ENCODE peak calls at places on chromosomes 1 and 21, in nine cellular contexts. L, J, T, C, O, M, A, W and K are unnamed samples.

GRCh38 chr1:247111259-247111635 is 7.1 kb upstream of the ZNF669 start:
- DNase-seq in L (peak), J (no peak), T (peak), C (no peak), O (no peak), M (no peak), A (no peak), W (no peak), K (no peak)

GRCh38 chr1:175192630-175193338 is at the start of gene KIAA0040:
- DNase-seq in L (peak), J (no peak), T (peak), C (peak), O (peak), M (peak), A (peak), W (peak), K (peak)

GRCh38 chr21:42080788-42081083 is 9.6 kb downstream of the UMODL1 start:
- DNase-seq in L (no peak), J (peak), T (no peak), C (no peak), O (no peak), M (peak), A (peak), W (no peak), K (no peak)

GRCh38 chr1:92754000-92754787 is 30.7 kb downstream of the EVI5 start:
- DNase-seq in L (no peak), J (peak), T (no peak), C (no peak), O (peak), M (peak), A (peak), W (no peak), K (no peak)

GRCh38 chr1:94335950-94336349 is 82.2 kb upstream of the ABCD3 start:
- DNase-seq in L (peak), J (peak), T (peak), C (peak), O (peak), M (peak), A (peak), W (peak), K (peak)

GRCh38 chr1:21707891-21708290 is 38.7 kb upstream of the RAP1GAP start:
- DNase-seq in L (no peak), J (no peak), T (no peak), C (no peak), O (no peak), M (no peak), A (no peak), W (no peak), K (no peak)

GRCh38 chr1:61524206-61524605 is 200.7 kb downstream of the TM2D1 start:
- DNase-seq in L (no peak), J (no peak), T (no peak), C (no peak), O (no peak), M (no peak), A (no peak), W (no peak), K (no peak)

GRCh38 chr1:210293191-210293607 is 35.5 kb upstream of the HHAT start:
- DNase-seq in L (no peak), J (peak), T (no peak), C (no peak), O (no peak), M (peak), A (peak), W (no peak), K (peak)

GRCh38 chr1:177568702-177569101 is 397.9 kb downstream of the BRINP2 start:
- DNase-seq in L (no peak), J (no peak), T (peak), C (no peak), O (no peak), M (no peak), A (no peak), W (no peak), K (no peak)

GRCh38 chr1:36966242-36966641 is 68.1 kb downstream of the GRIK3 start:
- DNase-seq in L (peak), J (peak), T (peak), C (peak), O (peak), M (no peak), A (no peak), W (peak), K (no peak)

GRCh38 chr1:39301606-39302005 is 97.1 kb downstream of the MACF1 start:
- DNase-seq in L (no peak), J (peak), T (no peak), C (no peak), O (no peak), M (peak), A (peak), W (no peak), K (no peak)

GRCh38 chr1:244552336-244552735 is 91.3 kb downstream of the CATSPERE start:
- DNase-seq in L (no peak), J (no peak), T (no peak), C (no peak), O (peak), M (no peak), A (no peak), W (no peak), K (no peak)

GRCh38 chr1:235253219-235253640 is 74.7 kb downstream of the ARID4B start:
- DNase-seq in L (peak), J (peak), T (peak), C (peak), O (peak), M (peak), A (peak), W (peak), K (peak)

GRCh38 chr1:82185084-82185483 is 384.4 kb downstream of the ADGRL2 start:
- DNase-seq in L (no peak), J (no peak), T (no peak), C (no peak), O (peak), M (peak), A (peak), W (no peak), K (no peak)

GRCh38 chr1:215645182-215645581 is 78.1 kb downstream of the KCTD3 start:
- DNase-seq in L (no peak), J (no peak), T (no peak), C (no peak), O (no peak), M (no peak), A (no peak), W (no peak), K (no peak)

GRCh38 chr1:238488406-238488805 is 597.7 kb upstream of the ZP4 start:
- DNase-seq in L (no peak), J (peak), T (no peak), C (no peak), O (no peak), M (peak), A (no peak), W (no peak), K (no peak)
- TF ChIP-seq CTCF in L (no peak), J (no peak), T (no peak), C (no peak), O (no peak), M (no peak), A (no peak), W (no peak), K (no peak)

DNA sequence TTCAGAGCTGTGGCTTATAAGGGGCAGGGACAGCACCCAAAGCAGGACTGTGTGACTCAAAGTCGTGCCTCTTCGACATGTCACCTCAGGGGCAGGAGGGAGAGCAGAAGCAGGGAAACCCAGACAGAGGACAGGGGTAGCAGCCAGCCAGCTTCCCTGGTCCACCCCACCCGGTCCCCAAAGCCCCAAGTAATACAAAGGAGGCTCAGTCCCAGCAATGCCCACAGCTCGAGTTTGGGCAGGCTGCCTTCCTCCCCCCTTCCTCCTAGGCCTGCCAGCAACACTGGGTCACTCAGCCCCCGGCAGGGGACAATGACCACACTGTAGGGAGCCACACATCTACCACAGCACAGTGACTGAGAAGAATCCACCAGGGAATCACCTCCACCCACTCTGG is 2.4 kb downstream of the RHOC start:
- DNase-seq in L (no peak), J (no peak), T (no peak), C (no peak), O (no peak), M (no peak), A (no peak), W (no peak), K (no peak)
- H3K9ac ChIP-seq in L (no peak), J (peak), T (no peak), C (peak), O (peak), M (peak), A (peak), W (peak), K (peak)

DNA sequence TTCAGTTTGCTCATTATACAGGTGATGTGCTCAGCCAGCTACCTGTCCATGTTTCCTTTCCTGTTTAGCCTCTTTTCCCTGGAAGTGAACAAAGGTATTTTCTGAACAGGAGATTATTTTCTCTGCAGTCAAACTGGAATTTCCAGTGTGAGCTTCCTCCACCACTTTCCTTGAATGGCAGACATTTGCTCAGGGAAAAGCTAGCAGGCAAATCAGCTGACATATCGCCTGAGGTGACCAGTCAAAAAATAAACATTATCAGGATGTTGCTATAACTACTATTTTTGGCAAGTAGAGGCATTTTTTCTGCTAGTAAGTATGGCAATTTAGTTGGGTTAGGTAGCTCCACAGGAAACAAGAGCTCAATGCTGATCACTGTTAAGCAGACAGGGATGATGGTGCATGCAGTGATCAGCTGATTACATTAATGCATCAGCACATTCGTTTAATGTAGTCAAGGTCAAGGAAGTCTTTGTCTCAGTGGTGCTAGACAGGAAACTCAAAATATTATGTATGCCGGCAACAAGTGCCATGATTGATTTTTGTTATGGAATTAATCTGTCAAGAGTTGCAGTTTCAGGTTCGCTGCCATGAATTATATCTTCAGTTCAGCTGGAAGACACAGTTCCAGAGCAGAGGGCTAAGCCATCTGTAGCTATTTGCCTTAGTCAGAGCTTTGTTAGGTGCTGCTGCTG is 179.8 kb upstream of the ST6GALNAC5 start:
- DNase-seq in L (no peak), J (no peak), T (no peak), C (peak), O (peak), M (no peak), A (no peak), W (no peak), K (no peak)
- H3K27ac ChIP-seq in L (no peak), J (no peak), T (no peak), C (no peak), O (no peak), M (no peak), A (no peak), W (no peak), K (no peak)

DNA sequence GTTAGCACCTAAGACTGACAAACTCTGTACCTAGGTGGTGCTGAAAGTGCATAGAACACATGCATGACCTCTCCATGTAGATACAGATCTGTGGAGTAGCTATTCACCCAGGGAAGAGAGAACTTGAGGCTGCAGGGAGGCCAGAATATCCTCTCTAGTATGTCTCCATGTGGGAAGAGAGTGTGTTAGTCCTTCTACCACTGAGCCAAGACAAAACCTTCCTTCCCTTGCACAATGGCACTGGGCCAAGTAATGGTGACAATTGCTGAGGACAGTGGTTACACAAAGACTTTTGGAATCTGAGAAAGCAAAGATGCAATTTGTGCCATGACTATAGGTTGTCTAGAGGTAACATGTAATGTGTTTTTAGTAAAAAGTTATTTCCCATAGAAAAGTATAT is 52.3 kb downstream of the C1orf198 start:
- DNase-seq in L (no peak), J (no peak), T (no peak), C (no peak), O (no peak), M (no peak), A (no peak), W (peak), K (no peak)
- TF ChIP-seq CTCF in L (no peak), J (no peak), T (no peak), C (no peak), O (no peak), M (no peak), A (no peak), W (no peak), K (no peak)

GRCh38 chr1:8019229-8019620 is 6.9 kb downstream of the ERRFI1 start:
- DNase-seq in L (no peak), J (no peak), T (no peak), C (no peak), O (no peak), M (peak), A (no peak), W (no peak), K (no peak)
- H3K9ac ChIP-seq in L (no peak), J (no peak), T (no peak), C (no peak), O (no peak), M (no peak), A (no peak), W (no peak), K (no peak)

GRCh38 chr1:43980255-43981134 is 1.5 kb downstream of the B4GALT2 start:
- DNase-seq in L (no peak), J (peak), T (no peak), C (no peak), O (peak), M (peak), A (peak), W (no peak), K (peak)
- H3K27ac ChIP-seq in L (no peak), J (peak), T (no peak), C (peak), O (peak), M (peak), A (peak), W (no peak), K (peak)

DNA sequence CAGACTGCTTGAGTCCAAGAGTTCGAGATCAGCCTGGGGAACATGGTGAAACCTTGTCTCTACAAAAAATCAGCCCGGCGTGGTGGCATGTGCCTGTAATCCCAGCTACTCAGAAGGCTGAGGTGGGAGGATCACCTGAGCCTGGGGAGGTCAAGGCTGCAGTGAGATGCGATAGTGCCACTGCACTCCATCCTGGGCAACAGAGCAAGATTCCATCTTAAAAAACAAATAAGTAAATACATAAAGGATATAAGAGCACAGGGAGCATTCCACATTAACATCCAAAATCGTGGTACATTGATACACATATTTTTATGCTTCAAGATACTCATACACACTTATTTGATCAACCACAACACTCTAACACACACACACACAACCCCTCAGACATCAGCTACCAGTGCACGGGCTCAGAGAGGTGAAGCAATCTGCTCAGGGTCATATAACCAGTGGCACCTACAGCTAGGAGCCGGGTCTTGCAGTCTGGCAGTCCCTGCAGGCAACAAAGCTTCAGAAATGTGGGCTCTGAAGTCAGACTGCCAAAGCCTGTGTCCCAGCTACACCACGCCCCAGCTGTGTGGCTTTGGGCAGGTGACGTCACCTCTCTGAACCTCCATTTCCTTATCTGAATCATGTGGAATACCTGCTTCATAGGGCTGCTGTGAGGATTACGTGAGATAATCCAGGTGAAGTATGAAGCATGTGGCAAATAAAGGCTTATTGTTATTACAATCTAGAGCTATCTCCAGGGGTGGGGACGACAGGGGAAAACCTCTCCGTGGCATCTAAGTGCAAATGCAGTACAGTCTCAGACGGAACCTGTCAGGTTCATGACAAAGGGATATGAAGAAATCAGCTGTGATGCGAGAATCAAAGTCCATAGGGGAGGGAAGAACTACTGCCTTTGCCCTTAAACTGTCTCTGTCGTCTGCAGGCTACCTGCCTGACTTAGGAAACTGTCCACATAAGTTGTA is 4.8 kb upstream of the CRYBG2 start:
- DNase-seq in L (peak), J (no peak), T (no peak), C (no peak), O (peak), M (no peak), A (no peak), W (peak), K (peak)
- TF ChIP-seq CTCF in L (no peak), J (no peak), T (no peak), C (no peak), O (no peak), M (no peak), A (no peak), W (no peak), K (no peak)

GRCh38 chr1:203028784-203029553 is 2.7 kb downstream of the PPFIA4 start:
- DNase-seq in L (peak), J (no peak), T (no peak), C (no peak), O (no peak), M (no peak), A (no peak), W (no peak), K (peak)

GRCh38 chr1:203025721-203026665 is at the start of gene PPFIA4:
- DNase-seq in L (peak), J (peak), T (peak), C (peak), O (peak), M (peak), A (peak), W (peak), K (peak)

GRCh38 chr1:203028067-203028783 is 1.9 kb downstream of the PPFIA4 start:
- DNase-seq in L (no peak), J (no peak), T (no peak), C (no peak), O (no peak), M (no peak), A (no peak), W (no peak), K (peak)

GRCh38 chr1:203031467-203031866 is 5.2 kb downstream of the PPFIA4 start:
- DNase-seq in L (no peak), J (no peak), T (no peak), C (no peak), O (peak), M (no peak), A (no peak), W (peak), K (no peak)

DNA sequence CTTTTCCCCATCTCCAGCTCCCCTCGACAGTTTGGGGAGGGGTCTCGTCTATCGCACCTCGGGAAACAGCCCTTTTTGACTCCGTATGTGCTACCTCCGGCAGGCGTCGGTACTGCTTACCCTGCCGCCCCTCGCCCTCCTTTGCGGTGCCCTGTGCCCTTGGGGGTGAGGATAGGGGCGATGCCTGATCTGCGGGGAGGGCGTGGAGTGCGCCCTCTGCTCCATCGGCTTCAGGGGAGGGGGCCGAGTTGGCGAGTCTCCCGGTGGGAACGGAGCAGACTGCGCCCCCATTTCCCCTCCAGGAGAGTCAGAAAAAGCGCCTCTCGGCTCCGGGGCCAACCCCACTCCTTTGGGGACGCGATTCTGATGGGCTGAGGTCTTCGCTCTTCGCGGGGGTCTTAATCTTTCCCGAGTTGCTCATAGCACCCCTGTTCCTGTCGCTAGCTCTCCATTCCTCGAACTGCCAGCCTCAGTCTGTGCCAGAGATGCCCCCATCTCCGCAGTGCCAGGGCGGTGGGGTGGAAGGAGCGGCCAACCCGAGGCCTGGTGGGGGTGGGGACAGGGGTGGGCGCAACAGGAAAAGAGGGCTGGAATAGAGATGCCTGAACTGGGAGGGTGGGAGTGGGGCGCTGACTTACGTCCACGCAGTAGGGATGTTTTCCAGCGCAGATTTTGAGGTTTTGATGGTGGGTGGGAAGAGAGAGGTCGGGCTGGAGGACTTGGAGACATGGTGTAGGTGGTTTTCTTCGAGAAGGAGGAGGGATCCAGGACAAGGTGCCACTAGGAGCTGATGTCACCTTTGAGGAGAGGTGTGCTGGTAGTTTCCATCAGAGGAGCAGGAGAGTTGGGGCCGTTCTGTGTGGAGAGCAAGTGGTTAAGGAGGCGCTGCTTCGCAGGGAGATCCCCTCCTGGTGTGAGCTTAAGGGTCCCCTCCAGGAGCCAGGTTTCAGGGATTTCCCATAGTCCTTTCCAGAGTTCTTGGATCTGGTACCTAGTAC is 674 bp downstream of the PPFIA4 start:
- DNase-seq in L (peak), J (no peak), T (no peak), C (no peak), O (no peak), M (no peak), A (no peak), W (peak), K (peak)
- H3K9ac ChIP-seq in L (peak), J (peak), T (peak), C (no peak), O (peak), M (peak), A (peak), W (peak), K (peak)

DNA sequence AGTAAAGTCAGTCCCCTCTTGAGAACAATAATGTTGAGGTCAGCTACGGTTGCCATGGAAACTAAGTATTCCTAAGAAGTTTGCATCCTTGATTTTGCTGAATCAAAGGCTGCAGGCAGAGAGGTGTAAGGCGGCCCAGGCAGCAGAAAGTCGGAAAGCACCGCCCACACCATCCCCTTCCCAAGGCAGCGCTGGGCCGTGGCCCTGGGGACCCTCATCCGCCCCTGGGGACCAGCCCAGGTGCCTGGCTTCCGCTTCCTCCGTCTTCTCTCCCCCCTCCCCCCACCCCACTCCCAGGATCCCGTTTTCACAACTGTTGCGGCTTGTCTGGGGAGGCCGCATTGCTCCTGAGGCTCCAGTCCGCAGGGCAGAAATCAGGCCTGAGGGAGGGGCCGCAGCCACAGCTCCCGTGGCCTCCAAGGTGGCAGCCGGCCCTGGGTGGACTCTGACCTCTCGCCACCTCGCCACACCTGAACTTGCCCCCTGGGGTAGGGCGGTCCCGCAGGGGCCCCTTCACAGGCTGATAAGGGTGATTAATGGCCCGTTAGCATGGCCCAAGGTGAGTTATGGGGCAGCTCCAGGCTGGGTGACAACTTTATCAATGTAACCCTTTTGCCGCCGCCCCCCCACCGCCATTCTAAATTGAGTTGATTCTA is 181.0 kb downstream of the PRDM16 start:
- DNase-seq in L (no peak), J (no peak), T (no peak), C (no peak), O (no peak), M (peak), A (peak), W (no peak), K (no peak)
- H3K27ac ChIP-seq in L (no peak), J (no peak), T (peak), C (no peak), O (no peak), M (no peak), A (no peak), W (peak), K (no peak)